ENCODE peak calls at places on chromosomes 11 and 22, in five cellular contexts. H, K, G, Y and W are unnamed samples.
A peak's percentile ranks its signal among the peaks of the same experiment; 100 is the strongest.

GRCh38 chr11:105202844-105203548 is 63.4 kb upstream of the CARD18 start:
- ATAC-seq in H (peak; percentile 89), K (no peak), G (no peak), Y (no peak), W (no peak)

GRCh38 chr11:115267871-115268270 is 236.3 kb downstream of the CADM1 start:
- ATAC-seq in H (no peak), K (no peak), G (no peak), Y (no peak), W (no peak)

GRCh38 chr22:22558071-22558971 is 744 bp downstream of the PRAME start:
- ATAC-seq in H (no peak), K (no peak), G (no peak), Y (no peak), W (no peak)

GRCh38 chr11:68313574-68314202 is 1.3 kb downstream of the LRP5 start:
- ATAC-seq in H (no peak), K (peak; percentile 51), G (no peak), Y (no peak), W (no peak)

GRCh38 chr22:19824197-19825015 is 30.3 kb downstream of the GNB1L start:
- ATAC-seq in H (no peak), K (no peak), G (no peak), Y (no peak), W (no peak)

GRCh38 chr11:63534895-63535461 is 1.6 kb upstream of the PLAAT4 start:
- ATAC-seq in H (peak; percentile 31), K (peak; percentile 75), G (no peak), Y (peak; percentile 16), W (no peak)

GRCh38 chr11:96221244-96222070 is 121.5 kb downstream of the MAML2 start:
- ATAC-seq in H (peak; percentile 64), K (peak; percentile 53), G (no peak), Y (peak; percentile 49), W (no peak)

GRCh38 chr11:114135737-114136151 is 76.2 kb downstream of the ZBTB16 start:
- ATAC-seq in H (no peak), K (no peak), G (peak; percentile 51), Y (no peak), W (no peak)

GRCh38 chr22:34489861-34490260 is 569.6 kb upstream of the LARGE1 start:
- ATAC-seq in H (no peak), K (no peak), G (no peak), Y (no peak), W (no peak)

GRCh38 chr22:24420072-24420976 is 7.1 kb upstream of the ADORA2A start:
- ATAC-seq in H (no peak), K (no peak), G (no peak), Y (no peak), W (peak; percentile 14)

GRCh38 chr11:135069884-135070283 is 657.8 kb upstream of the B3GAT1 start:
- ATAC-seq in H (no peak), K (no peak), G (no peak), Y (no peak), W (no peak)

GRCh38 chr11:98495601-98496000 is 525.1 kb upstream of the CNTN5 start:
- ATAC-seq in H (no peak), K (no peak), G (no peak), Y (no peak), W (no peak)

GRCh38 chr11:42958635-42959034 is 353.2 kb upstream of the API5 start:
- ATAC-seq in H (no peak), K (no peak), G (no peak), Y (no peak), W (no peak)

GRCh38 chr22:41657709-41658108 is 31.0 kb downstream of the SNU13 start:
- ATAC-seq in H (no peak), K (no peak), G (no peak), Y (no peak), W (no peak)

GRCh38 chr11:63609536-63609935 is 4.7 kb downstream of the PLAAT3 start:
- ATAC-seq in H (no peak), K (no peak), G (no peak), Y (no peak), W (no peak)

GRCh38 chr11:126158054-126158791 is 53.2 kb downstream of the RPUSD4 start:
- ATAC-seq in H (no peak), K (no peak), G (no peak), Y (no peak), W (no peak)

GRCh38 chr11:8503872-8504491 is 90.0 kb downstream of the STK33 start:
- ATAC-seq in H (no peak), K (no peak), G (no peak), Y (no peak), W (no peak)

GRCh38 chr11:129703846-129704245 is 111.8 kb upstream of the TMEM45B start:
- ATAC-seq in H (no peak), K (no peak), G (peak; percentile 39), Y (no peak), W (peak; percentile 22)

GRCh38 chr11:72724851-72725730 is 27.1 kb downstream of the ARAP1 start:
- ATAC-seq in H (peak; percentile 31), K (peak; percentile 60), G (peak; percentile 48), Y (peak; percentile 24), W (no peak)

GRCh38 chr11:65016705-65017104 is 2.7 kb downstream of the ARL2 start:
- ATAC-seq in H (no peak), K (no peak), G (no peak), Y (no peak), W (no peak)

GRCh38 chr11:61949169-61950034 is 749 bp upstream of the BEST1 start:
- ATAC-seq in H (peak; percentile 76), K (peak; percentile 66), G (peak; percentile 83), Y (peak; percentile 65), W (peak; percentile 90)

GRCh38 chr22:47034076-47034808 is 271.8 kb downstream of the TBC1D22A start:
- ATAC-seq in H (no peak), K (no peak), G (no peak), Y (no peak), W (no peak)

GRCh38 chr11:74031310-74031676 is 22.4 kb upstream of the UCP3 start:
- ATAC-seq in H (no peak), K (no peak), G (peak; percentile 44), Y (no peak), W (peak; percentile 72)

GRCh38 chr11:74035264-74035663 is 26.4 kb upstream of the UCP3 start:
- ATAC-seq in H (no peak), K (no peak), G (no peak), Y (no peak), W (no peak)

GRCh38 chr11:74037309-74037708 is 28.4 kb upstream of the UCP3 start:
- ATAC-seq in H (no peak), K (no peak), G (no peak), Y (no peak), W (no peak)

GRCh38 chr11:74030668-74031309 is 21.9 kb upstream of the UCP3 start:
- ATAC-seq in H (peak; percentile 67), K (peak; percentile 69), G (no peak), Y (peak; percentile 33), W (peak; percentile 11)

DNA sequence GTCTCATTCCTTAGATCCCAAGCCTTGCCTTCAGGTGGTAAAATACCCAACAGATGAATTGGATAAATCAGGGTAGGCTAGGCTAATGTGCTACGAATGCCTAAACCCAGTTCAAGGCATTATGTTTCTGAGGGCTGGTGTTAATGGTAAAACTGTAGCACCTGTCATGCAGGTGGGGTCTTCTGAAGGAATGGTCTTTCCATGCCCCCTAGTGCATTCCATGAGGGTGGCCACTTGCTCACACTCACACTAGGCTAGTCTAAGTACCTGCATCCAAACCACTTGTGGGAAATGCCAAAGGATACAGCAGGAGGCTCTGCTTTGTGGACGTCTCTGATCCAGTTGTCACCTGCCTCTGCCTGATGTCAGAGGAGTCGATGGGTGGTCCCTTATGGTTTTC is 24.2 kb upstream of the UCP3 start:
- ATAC-seq in H (no peak), K (peak; percentile 48), G (no peak), Y (peak; percentile 95), W (no peak)
- TF ChIP-seq CTCF in H (no peak), K (peak; percentile 38), G (no peak), Y (peak; percentile 46), W (no peak)

GRCh38 chr11:101323997-101324396 is 194.4 kb upstream of the PGR start:
- ATAC-seq in H (no peak), K (no peak), G (no peak), Y (no peak), W (no peak)
- TF ChIP-seq CTCF in H (no peak), K (no peak), G (no peak), Y (no peak), W (no peak)

GRCh38 chr22:31106001-31106571 is 1.3 kb downstream of the SELENOM start:
- ATAC-seq in H (no peak), K (no peak), G (no peak), Y (no peak), W (no peak)

GRCh38 chr22:31104869-31105268 is 2.5 kb downstream of the SELENOM start:
- ATAC-seq in H (no peak), K (peak; percentile 32), G (no peak), Y (no peak), W (no peak)

GRCh38 chr22:31106651-31107205 is 640 bp downstream of the SELENOM start:
- ATAC-seq in H (no peak), K (no peak), G (peak; percentile 47), Y (no peak), W (peak; percentile 1)

GRCh38 chr22:31103899-31104694 is 3.3 kb downstream of the SELENOM start:
- ATAC-seq in H (no peak), K (no peak), G (no peak), Y (no peak), W (peak; percentile 3)

DNA sequence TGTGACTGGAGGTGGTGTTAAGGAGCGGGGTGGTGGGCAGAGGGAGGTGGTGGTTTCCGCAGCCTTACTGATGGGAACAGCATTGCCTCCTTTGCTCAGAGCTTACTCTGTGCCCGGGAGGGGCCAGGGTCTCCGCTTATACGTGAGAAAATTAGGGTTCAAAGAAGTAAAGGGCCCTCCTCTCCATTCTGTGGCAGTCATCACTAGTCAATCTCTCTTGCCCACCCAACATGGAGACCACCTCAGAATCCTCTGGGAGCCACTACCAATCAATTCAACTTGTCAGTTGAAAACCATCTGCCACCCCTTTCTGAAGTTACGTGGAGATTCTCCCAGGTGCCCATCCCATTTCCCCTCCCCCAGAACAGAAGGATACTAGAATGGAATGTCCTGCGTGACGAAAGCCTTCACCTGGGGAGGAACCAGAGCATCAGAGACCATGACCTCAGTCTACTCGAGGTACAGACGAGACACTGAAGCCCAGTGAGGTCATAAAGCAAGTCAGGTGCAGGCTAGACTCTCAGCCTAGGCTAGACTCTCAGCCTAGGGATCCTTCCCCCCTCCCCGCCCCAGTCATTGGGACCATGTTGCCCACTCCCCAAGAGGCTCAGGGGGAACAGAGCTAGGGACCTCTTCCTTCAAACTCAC is 2.0 kb downstream of the SELENOM start:
- ATAC-seq in H (no peak), K (no peak), G (no peak), Y (no peak), W (no peak)
- TF ChIP-seq CTCF in H (no peak), K (no peak), G (no peak), Y (no peak), W (no peak)

GRCh38 chr11:10295056-10295901 is 1.3 kb upstream of the SBF2 start:
- ATAC-seq in H (no peak), K (no peak), G (no peak), Y (no peak), W (no peak)

GRCh38 chr11:10294289-10294953 is 402 bp upstream of the SBF2 start:
- ATAC-seq in H (no peak), K (no peak), G (peak; percentile 32), Y (no peak), W (peak; percentile 52)

GRCh38 chr11:10302294-10302743 is 2.6 kb upstream of the ADM start:
- ATAC-seq in H (no peak), K (no peak), G (peak; percentile 0), Y (peak; percentile 0), W (peak; percentile 1)

GRCh38 chr11:10301656-10302293 is 3.1 kb upstream of the ADM start:
- ATAC-seq in H (no peak), K (no peak), G (no peak), Y (no peak), W (no peak)

GRCh38 chr11:10298342-10298741 is 4.3 kb upstream of the SBF2 start:
- ATAC-seq in H (peak; percentile 83), K (peak; percentile 97), G (no peak), Y (peak; percentile 69), W (no peak)
- TF ChIP-seq CTCF in H (peak; percentile 68), K (peak; percentile 3), G (no peak), Y (peak; percentile 33), W (no peak)